ENCODE peak calls at places on chromosomes 11 and 22, in ten cellular contexts. R is neuronal stem cell, Y is GM23338, S is OCI-LY7, Z is GM23248, V is A549, P is heart left ventricle, T is transverse colon, I is lung, X is mesenchymal stem cell. L is an unnamed sample. For H3K4me1, the result is how much of the 10 kb centered on the place peaks cover.

GRCh38 chr11:128359515-128359914 is 227.8 kb downstream of the ETS1 start:
- DNase-seq in I (no peak), T (no peak), V (no peak), Y (no peak), S (no peak), R (no peak), X (no peak), P (no peak), Z (peak), L (no peak)

GRCh38 chr11:48002565-48002964 is 22.2 kb downstream of the PTPRJ start:
- DNase-seq in Z (no peak), P (no peak), V (no peak), T (no peak), X (peak), R (no peak), S (peak), Y (no peak), I (no peak), L (no peak)

GRCh38 chr11:121236115-121237001 is 56.2 kb upstream of the SC5D start:
- DNase-seq in I (no peak), Y (peak), X (peak), Z (peak), V (no peak), P (no peak), S (no peak), T (no peak), R (peak), L (peak)

GRCh38 chr11:79087238-79087956 is 353.4 kb downstream of the TENM4 start:
- DNase-seq in Z (peak), S (no peak), Y (peak), T (no peak), X (peak), R (peak), V (peak), P (no peak), I (no peak), L (peak)

GRCh38 chr11:122756417-122756816 is 81.9 kb upstream of the CRTAM start:
- DNase-seq in V (no peak), X (no peak), S (peak), Z (no peak), I (no peak), R (no peak), P (peak), T (peak), Y (no peak), L (no peak)

GRCh38 chr11:28529540-28530410 is 421.6 kb downstream of the METTL15 start:
- DNase-seq in X (peak), I (no peak), T (no peak), R (peak), S (peak), V (peak), Z (peak), Y (peak), P (no peak), L (peak)

GRCh38 chr11:122863704-122864326 is 18.7 kb upstream of the JHY start:
- DNase-seq in S (peak), T (peak), I (no peak), R (no peak), V (peak), Z (peak), X (peak), P (peak), Y (peak), L (peak)

GRCh38 chr11:14411818-14412217 is 52.8 kb upstream of the RRAS2 start:
- DNase-seq in I (peak), S (no peak), P (no peak), R (no peak), T (no peak), Z (peak), V (no peak), X (peak), Y (no peak), L (peak)

GRCh38 chr22:29949872-29950271 is 66.9 kb downstream of the MTMR3 start:
- DNase-seq in Z (no peak), Y (no peak), S (no peak), P (no peak), V (no peak), R (no peak), I (no peak), X (no peak), T (no peak), L (no peak)

GRCh38 chr22:25753252-25753651 is 11.3 kb downstream of the MYO18B start:
- DNase-seq in I (no peak), Z (no peak), R (no peak), X (no peak), S (no peak), Y (no peak), P (peak), V (no peak), T (no peak), L (no peak)

GRCh38 chr11:45805305-45806071 is 539 bp downstream of the SLC35C1 start:
- DNase-seq in R (peak), I (peak), T (no peak), Z (peak), S (no peak), P (peak), V (peak), Y (peak), X (peak), L (peak)

GRCh38 chr22:20583471-20583922 is 76.1 kb downstream of the MED15 start:
- DNase-seq in I (no peak), T (no peak), Z (peak), R (no peak), V (peak), Y (peak), S (no peak), X (no peak), P (peak), L (no peak)

GRCh38 chr11:75083217-75083605 is 13.5 kb downstream of the OR2AT4 start:
- DNase-seq in S (no peak), X (no peak), I (no peak), Z (no peak), P (no peak), V (no peak), T (no peak), Y (no peak), R (no peak), L (peak)
- H3K4me3 ChIP-seq in S (no peak), X (no peak), I (no peak), Z (no peak), P (no peak), V (no peak), T (no peak), Y (no peak), R (no peak), L (no peak)

DNA sequence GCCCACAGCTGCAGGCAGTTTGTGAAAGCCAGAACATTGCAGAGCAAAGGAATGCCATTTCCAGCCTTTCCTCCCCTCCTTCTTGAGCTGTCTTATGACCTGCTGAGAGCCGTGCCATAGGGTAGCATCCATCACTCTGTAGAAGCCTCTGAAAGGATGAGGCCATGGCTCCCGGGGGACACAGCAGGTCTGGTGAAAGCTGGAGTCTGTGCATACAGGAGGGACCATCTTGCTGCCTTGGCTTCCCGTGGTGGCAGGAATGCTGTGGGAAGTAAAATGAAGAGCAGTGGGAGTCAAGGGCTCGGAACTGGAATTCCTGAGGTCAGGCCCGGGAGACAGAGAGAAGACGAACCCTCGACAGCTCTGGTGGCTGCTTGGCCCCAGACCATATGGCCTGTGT is 30.9 kb downstream of the ANO1 start:
- DNase-seq in T (no peak), Z (peak), X (peak), V (no peak), Y (no peak), P (no peak), I (no peak), R (no peak), S (no peak), L (no peak)
- H3K4me1 ChIP-seq in T (under half), Z (under half), X (under half), V (under half), Y (under half), P (under half), I (under half), R (under half), S (under half), L (under half)

DNA sequence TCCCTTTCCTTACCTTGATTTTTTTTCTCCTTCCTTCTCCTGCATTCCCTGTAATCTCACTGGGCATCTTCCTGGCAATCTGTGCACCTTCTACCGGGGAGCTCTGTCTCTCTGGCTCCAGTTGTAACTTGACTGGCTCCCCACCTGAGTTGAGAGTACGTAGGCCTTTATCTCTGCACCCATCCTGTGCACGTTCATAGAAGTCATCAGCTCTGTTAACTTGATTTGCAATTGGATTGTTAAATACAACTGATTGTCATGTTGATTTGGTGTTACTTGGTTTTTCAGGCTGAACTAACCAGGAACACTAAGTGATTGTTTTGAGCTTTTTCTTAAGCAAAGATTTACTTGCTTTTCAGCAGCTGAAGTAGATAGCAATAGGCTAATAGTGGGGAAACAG is 11.8 kb downstream of the SWAP70 start:
- DNase-seq in R (no peak), P (no peak), T (no peak), Z (no peak), S (peak), V (no peak), I (no peak), Y (peak), X (no peak), L (no peak)
- H3K27ac ChIP-seq in R (no peak), P (no peak), T (no peak), Z (no peak), S (peak), V (no peak), I (no peak), Y (peak), X (no peak), L (no peak)

GRCh38 chr11:31871310-31872073 is 60.4 kb upstream of the PAX6 start:
- DNase-seq in Z (no peak), R (no peak), T (no peak), Y (no peak), I (no peak), V (no peak), X (no peak), S (no peak), P (no peak), L (no peak)
- H3K4me3 ChIP-seq in Z (no peak), R (no peak), T (no peak), Y (peak), I (no peak), V (no peak), X (no peak), S (no peak), P (no peak), L (peak)

GRCh38 chr11:114147389-114148382 is 88.2 kb downstream of the ZBTB16 start:
- DNase-seq in R (no peak), I (no peak), Y (no peak), V (no peak), P (no peak), S (no peak), X (peak), Z (peak), T (no peak), L (no peak)
- H3K4me1 ChIP-seq in R (under half), I (half or more), Y (under half), V (under half), P (half or more), S (under half), X (under half), Z (under half), T (under half), L (under half)

GRCh38 chr11:65210361-65210731 is 28.6 kb downstream of the CAPN1 start:
- DNase-seq in V (no peak), Y (no peak), X (no peak), R (no peak), T (no peak), S (no peak), P (no peak), Z (no peak), I (no peak), L (no peak)

GRCh38 chr11:65210748-65211147 is 29.0 kb downstream of the CAPN1 start:
- DNase-seq in R (no peak), V (no peak), Z (no peak), Y (no peak), T (no peak), I (no peak), P (no peak), X (no peak), S (no peak), L (no peak)

GRCh38 chr11:65213322-65214211 is 31.8 kb downstream of the CAPN1 start:
- DNase-seq in T (no peak), I (no peak), Z (no peak), X (no peak), Y (peak), V (no peak), S (no peak), R (no peak), P (no peak), L (no peak)

GRCh38 chr11:65211293-65212105 is 29.8 kb downstream of the CAPN1 start:
- DNase-seq in Z (no peak), X (no peak), S (no peak), R (no peak), I (no peak), T (no peak), Y (no peak), V (no peak), P (no peak), L (no peak)

DNA sequence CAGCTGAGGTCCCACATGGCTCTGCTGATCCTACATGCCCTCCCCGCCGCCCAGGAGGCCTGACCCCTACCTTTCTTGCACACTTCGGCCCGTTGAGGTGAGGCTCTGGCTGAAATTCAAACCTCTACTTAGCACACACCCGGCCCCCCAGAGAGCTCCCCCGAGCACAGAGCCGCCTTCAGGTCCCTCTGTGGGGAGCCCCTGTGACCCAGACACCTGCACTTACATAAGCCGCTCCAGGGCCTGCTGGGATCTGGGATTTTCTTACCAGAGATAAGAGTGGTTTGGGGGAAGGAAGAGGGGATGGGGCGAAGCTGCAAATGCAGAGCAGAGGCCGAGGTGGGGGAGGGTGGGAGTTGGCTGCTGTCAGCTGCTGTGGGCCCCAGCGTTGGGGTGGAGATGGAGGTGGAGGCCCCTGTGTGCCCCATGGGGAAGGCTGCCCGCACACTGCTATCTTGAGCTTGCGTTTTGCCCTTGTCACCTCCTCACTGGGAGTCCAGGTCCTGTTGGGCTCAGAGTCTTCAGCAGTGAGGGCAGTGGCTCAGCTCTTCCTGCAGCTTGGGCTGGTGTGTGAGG is 30.6 kb downstream of the CAPN1 start:
- DNase-seq in S (no peak), P (no peak), V (no peak), Z (no peak), Y (peak), T (no peak), X (no peak), R (no peak), I (no peak), L (no peak)
- H3K27ac ChIP-seq in S (no peak), P (no peak), V (no peak), Z (no peak), Y (peak), T (no peak), X (no peak), R (no peak), I (no peak), L (no peak)

DNA sequence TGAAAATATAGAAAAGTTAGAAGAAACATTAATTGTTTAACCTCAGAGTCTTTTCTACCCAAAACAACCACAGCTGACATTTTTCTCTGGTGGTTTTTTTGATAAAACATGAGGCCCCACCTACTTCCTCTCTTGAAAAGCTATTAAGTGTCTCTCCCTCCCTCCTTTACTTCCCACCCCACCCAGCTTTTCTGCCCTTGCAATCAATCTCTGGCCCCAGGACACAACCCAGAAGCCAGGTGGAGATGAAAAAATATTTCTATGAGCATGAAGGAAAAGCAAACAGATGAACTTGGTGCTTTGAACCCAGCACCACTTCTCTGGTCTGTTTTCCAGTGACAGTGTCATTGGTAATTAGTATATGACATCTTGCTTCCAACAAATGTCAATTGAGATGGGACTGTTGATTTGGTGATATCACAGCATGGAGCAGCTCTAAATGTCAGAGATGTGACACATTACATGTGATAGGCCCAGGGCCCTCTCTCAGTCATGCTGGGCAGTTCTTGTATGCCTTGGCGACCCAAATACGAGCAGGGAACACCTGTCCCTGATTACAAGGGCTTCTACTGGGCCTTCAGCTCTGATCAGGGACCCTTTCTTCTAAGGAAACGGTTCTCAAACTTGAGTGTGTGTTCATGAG is 23.9 kb upstream of the TMPRSS13 start:
- DNase-seq in T (no peak), P (no peak), X (no peak), Z (no peak), V (no peak), I (peak), S (peak), R (no peak), Y (no peak), L (no peak)
- H3K4me3 ChIP-seq in T (no peak), P (no peak), X (no peak), Z (no peak), V (no peak), I (no peak), S (no peak), R (no peak), Y (no peak), L (no peak)

DNA sequence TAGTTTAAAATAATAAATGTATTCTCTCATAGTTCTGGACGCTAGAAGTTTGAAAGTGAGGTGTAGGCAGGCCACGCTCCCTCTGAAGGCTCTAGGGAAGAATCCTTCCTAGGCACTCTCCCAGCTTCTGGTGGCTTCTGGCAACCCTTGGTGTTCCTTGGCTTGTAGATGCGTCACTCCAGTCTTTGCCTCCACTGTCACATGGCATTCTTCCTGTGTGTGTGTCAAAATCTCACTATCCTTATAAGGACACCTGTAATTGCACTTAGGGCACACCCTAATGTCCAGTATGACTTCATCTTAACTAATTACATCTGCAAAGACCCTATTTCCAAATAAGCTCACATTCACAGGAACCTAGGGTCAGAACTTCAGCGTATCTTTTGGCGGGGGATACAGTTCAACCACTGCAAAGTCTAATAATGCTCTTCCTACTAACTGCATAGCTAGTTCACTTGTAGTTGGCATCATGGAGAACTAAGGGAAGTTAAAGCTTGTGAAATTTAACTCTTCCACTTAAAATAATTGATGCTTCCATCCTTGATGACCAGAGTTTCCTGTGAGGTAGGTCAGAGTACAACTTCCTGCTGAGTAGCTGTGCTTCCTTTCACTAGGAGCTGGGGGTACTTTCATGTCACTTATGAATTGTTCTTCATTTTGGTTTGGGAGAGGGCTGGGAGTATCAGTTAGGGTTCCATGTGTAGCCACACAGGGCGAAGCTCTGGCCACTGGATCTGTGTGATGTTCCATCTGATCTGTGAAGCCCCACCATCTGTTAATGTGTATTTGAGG is 10.4 kb downstream of the YWHAH start:
- DNase-seq in P (no peak), S (no peak), T (no peak), Z (no peak), V (no peak), Y (no peak), R (no peak), X (no peak), I (no peak), L (no peak)
- H3K4me1 ChIP-seq in P (half or more), S (under half), T (under half), Z (under half), V (under half), Y (under half), R (under half), X (under half), I (under half), L (under half)

GRCh38 chr11:69746140-69746539 is 29.0 kb downstream of the FGF4 start:
- DNase-seq in S (no peak), I (no peak), V (no peak), R (no peak), P (no peak), Y (no peak), Z (no peak), T (no peak), X (no peak), L (no peak)

GRCh38 chr11:69748637-69749036 is 26.5 kb downstream of the FGF4 start:
- DNase-seq in I (no peak), X (no peak), S (no peak), R (no peak), V (no peak), T (no peak), Z (no peak), Y (no peak), P (no peak), L (no peak)

GRCh38 chr11:69745201-69745600 is 29.9 kb downstream of the FGF4 start:
- DNase-seq in Z (no peak), T (no peak), R (no peak), Y (no peak), S (no peak), V (no peak), P (no peak), I (no peak), X (no peak), L (no peak)

GRCh38 chr11:69746780-69747742 is 28.1 kb downstream of the FGF4 start:
- DNase-seq in V (no peak), X (no peak), Z (no peak), P (no peak), S (no peak), I (no peak), T (no peak), Y (no peak), R (no peak), L (no peak)

DNA sequence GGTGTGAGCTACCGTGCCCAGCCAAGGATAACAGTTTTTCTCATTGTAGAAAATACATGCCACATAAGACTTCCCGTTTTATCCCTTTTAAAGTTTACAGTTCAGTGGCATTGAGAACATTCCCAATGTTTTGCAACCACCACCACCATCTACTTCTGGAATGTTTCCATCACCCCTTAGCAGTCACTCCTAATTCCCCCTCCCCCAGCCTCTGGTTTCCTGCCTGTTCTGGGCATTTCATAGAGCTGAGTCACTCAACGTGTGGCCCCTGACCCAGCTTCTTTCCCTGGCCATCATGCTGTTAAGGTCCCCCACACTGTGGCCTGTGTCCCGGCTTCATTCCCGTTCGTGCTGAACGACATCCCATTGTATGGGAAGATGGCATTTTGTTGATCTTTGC is 30.7 kb downstream of the FGF4 start:
- DNase-seq in X (peak), Y (peak), V (peak), P (no peak), I (no peak), Z (no peak), S (no peak), R (no peak), T (no peak), L (peak)
- H3K27ac ChIP-seq in X (peak), Y (no peak), V (peak), P (no peak), I (no peak), Z (no peak), S (no peak), R (no peak), T (no peak), L (no peak)